ENCODE peak calls at places on chromosomes 16 and 17, in four cellular contexts. M, T, U and D are unnamed samples. For H3K36me3 and H3K9me3, the result is how much of the 10 kb centered on the place peaks cover.

GRCh38 chr17:67608691-67609090 is 109.0 kb upstream of the NOL11 start:
- DNase-seq in M (no peak), T (no peak), U (no peak), D (no peak)

GRCh38 chr17:45261577-45262515 is at the start of gene SPATA32:
- DNase-seq in U (peak), T (peak), M (peak), D (peak)

GRCh38 chr17:48102700-48103378 is 1.6 kb upstream of the CBX1 start:
- DNase-seq in T (no peak), M (no peak), U (no peak), D (no peak)

GRCh38 chr16:3695610-3696369 is 21.5 kb downstream of the TRAP1 start:
- DNase-seq in T (no peak), M (no peak), U (no peak), D (no peak)

GRCh38 chr17:47946929-47947397 is 5.6 kb downstream of the PNPO start:
- DNase-seq in U (peak), M (peak), T (no peak), D (peak)

GRCh38 chr17:74861554-74862107 is 1.9 kb upstream of the GRIN2C start:
- DNase-seq in T (peak), U (no peak), M (no peak), D (peak)

GRCh38 chr17:35094902-35095301 is 24.8 kb downstream of the RAD51D start:
- DNase-seq in M (no peak), T (no peak), U (no peak), D (no peak)

GRCh38 chr16:72836985-72837384 is 210.9 kb downstream of the ZFHX3 start:
- DNase-seq in M (no peak), U (no peak), T (no peak), D (no peak)

GRCh38 chr17:7716901-7717755 is at the start of gene DNAH2:
- DNase-seq in T (peak), M (peak), U (peak), D (peak)

GRCh38 chr17:9941305-9941704 is 36.2 kb upstream of the RCVRN start:
- DNase-seq in U (no peak), T (no peak), M (no peak), D (no peak)

GRCh38 chr16:85431431-85432124 is 181.5 kb upstream of the GSE1 start:
- DNase-seq in M (no peak), U (no peak), T (peak), D (no peak)

GRCh38 chr17:20925091-20925490 is 117.7 kb downstream of the USP22 start:
- DNase-seq in M (no peak), T (no peak), U (no peak), D (no peak)

GRCh38 chr17:79861371-79862216 is 22.4 kb upstream of the CBX4 start:
- DNase-seq in U (no peak), T (peak), M (no peak), D (no peak)

GRCh38 chr16:2212362-2213324 is 2.0 kb upstream of the BRICD5 start:
- DNase-seq in T (peak), M (no peak), U (no peak), D (peak)

GRCh38 chr17:72588561-72588960 is 467.7 kb downstream of the SOX9 start:
- DNase-seq in U (no peak), M (no peak), T (no peak), D (no peak)

GRCh38 chr17:41910701-41911391 is 7.9 kb downstream of the ACLY start:
- DNase-seq in M (no peak), T (no peak), U (no peak), D (no peak)

GRCh38 chr17:43171761-43172487 is 910 bp downstream of the NBR1 start:
- DNase-seq in T (no peak), U (no peak), M (no peak), D (peak)

GRCh38 chr17:17028878-17029535 is 13.2 kb upstream of the MPRIP start:
- DNase-seq in T (peak), M (no peak), U (no peak), D (no peak)

GRCh38 chr17:9209781-9210370 is 188.6 kb downstream of the NTN1 start:
- DNase-seq in T (peak), U (no peak), M (no peak), D (no peak)

GRCh38 chr16:46573008-46573833 is 48.0 kb downstream of the SHCBP1 start:
- DNase-seq in T (peak), U (no peak), M (no peak), D (no peak)

GRCh38 chr17:8948462-8948861 is 17.0 kb downstream of the PIK3R5 start:
- DNase-seq in T (no peak), U (no peak), M (no peak), D (no peak)

GRCh38 chr17:76538281-76538931 is 897 bp upstream of the CYGB start:
- DNase-seq in T (peak), M (peak), U (peak), D (no peak)

GRCh38 chr17:13541032-13541480 is 60.7 kb downstream of the HS3ST3A1 start:
- DNase-seq in U (peak), M (no peak), T (no peak), D (peak)

GRCh38 chr16:10122546-10122945 is 59.7 kb downstream of the GRIN2A start:
- DNase-seq in M (no peak), U (no peak), T (no peak), D (no peak)

GRCh38 chr16:79417465-79418093 is 183.0 kb downstream of the MAF start:
- DNase-seq in M (no peak), T (no peak), U (no peak), D (no peak)

GRCh38 chr17:1934901-1935300 is 90.2 kb downstream of the RTN4RL1 start:
- DNase-seq in T (no peak), M (no peak), U (no peak), D (no peak)
- H3K27ac ChIP-seq in T (no peak), M (no peak), U (no peak), D (no peak)

DNA sequence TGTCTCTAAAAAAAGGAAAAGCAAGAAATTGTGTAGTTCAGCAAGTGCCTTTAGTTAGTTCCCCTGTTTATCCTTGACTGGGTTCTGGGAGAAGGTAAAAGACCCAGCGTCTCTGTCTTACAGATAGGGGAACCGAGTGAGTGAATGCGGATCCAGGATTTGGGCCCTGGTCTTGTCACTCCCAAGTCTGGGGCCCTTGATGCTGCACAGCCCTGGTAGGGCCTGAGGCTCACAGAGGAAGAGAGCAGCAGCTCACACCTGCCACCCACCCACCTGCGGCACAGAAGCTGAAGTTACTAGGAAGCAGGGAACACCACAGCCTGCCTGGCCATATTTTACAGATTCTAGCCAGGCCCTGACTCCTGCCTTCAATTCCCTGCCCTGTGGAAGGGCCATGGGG is 22.2 kb downstream of the LASP1 start:
- DNase-seq in T (no peak), M (no peak), U (no peak), D (no peak)
- H3K36me3 ChIP-seq in T (half or more), M (half or more), U (under half), D (under half)

DNA sequence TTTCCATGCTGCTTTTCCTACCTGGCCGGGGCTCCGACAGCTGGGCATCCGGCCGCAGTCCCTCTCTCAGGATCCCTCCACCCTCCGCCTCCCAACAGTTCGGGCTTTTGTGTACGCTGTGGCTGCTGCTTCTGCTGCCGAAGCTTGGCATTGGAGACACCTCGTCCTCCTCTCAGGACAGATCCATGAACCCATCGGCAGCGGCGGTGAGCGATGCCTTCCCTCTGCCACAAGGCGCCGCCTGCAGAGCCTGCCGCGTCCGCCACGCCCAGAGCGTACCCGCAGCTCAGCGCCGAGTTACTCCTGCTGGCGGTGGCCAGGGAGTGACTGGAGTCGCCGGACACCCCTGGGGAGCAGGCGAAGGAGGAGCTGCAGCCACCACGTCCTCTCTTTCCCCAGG is 2032.8 kb downstream of the TP53TG3F start:
- DNase-seq in T (no peak), M (no peak), U (no peak), D (no peak)
- H3K9me3 ChIP-seq in T (under half), M (under half), U (under half), D (under half)

GRCh38 chr17:31842416-31843381 is 16.3 kb downstream of the COPRS start:
- DNase-seq in M (peak), T (no peak), U (peak), D (peak)

GRCh38 chr17:31838641-31839225 is 20.3 kb downstream of the COPRS start:
- DNase-seq in U (no peak), T (no peak), M (no peak), D (no peak)

GRCh38 chr17:31835984-31836383 is 23.1 kb downstream of the COPRS start:
- DNase-seq in U (no peak), T (no peak), M (no peak), D (no peak)

GRCh38 chr17:31843382-31843780 is 15.7 kb downstream of the COPRS start:
- DNase-seq in M (no peak), U (no peak), T (no peak), D (no peak)

DNA sequence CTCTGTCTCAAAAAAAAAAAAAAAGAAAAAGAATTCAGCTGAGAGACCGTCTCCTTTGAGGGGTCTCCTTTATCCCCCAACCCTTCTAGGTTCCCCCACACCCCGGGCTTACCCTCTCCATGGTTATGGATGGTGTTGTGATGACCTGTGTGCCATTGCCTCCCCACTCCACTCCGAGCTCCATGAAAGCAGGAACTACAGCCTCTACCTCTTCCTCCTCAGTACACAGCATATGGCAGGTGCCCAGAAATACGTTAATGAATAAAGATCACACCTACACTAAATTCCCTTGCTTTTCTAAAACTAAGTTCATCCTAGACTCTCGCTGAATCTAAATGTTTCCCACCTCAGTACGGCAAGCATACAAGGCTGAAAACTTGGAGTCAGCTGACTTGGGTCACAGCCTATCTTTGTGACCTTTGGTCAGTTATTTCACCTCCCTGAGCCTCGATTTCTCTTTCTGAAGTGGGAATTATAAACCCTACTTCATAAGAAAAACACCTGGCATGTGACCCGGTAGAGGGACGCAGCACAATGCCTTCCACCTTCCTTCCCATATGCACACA is 17.1 kb downstream of the COPRS start:
- DNase-seq in M (no peak), T (no peak), U (no peak), D (no peak)
- H3K27ac ChIP-seq in M (peak), T (no peak), U (no peak), D (no peak)

DNA sequence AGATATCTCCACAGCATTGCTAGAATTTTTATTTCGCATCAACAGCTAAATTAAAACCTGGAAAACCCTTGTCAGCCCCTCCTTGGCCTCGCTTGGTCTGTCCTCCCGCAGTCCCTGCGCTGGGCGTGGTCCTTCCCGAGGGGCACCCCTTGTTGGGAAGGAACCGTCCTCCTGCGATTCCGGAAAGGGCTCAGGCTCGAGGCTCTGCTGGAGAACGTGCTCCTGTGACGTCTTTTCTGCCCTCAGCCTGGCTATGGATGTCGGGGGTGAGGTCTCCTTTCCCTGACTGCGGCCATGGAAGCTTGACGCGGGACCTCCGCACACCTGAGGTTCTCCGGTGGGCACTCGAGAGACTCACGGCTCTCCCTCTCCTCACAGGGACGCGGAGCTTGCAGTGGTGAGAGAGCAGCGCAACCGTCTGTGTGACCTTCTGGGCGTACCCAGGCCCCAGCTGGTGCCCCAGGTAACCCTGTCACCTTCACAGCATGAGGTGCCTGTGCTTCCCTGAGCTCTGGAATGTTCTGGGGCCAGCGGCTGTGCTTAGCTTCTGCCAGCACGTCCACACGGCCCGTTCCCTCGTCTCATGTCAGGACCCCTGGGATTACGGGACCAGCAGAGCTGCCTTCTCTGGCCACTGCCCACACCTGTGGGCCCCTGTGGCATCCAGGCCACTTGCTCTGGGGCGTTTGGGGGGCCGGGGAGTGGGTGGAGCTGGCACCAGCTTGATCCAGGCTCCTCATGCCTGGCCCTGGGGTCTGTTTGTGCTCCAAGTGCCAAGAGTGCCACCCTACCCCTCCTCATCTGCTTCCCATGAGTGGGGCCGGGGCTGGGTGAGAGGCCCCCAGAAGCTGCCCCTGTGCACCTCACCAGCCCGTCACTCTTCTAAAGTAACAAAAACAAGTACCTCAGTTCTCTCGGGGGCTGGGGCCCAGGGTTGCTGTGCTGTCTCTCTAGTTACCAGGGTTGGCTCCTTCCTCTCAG is 101.5 kb upstream of the ZNF750 start:
- DNase-seq in U (peak), T (peak), M (peak), D (no peak)
- H3K36me3 ChIP-seq in U (under half), T (half or more), M (half or more), D (under half)

GRCh38 chr16:87540072-87540976 is 47.5 kb upstream of the ZCCHC14 start:
- DNase-seq in M (no peak), T (no peak), U (no peak), D (no peak)
- H3K9me3 ChIP-seq in M (under half), T (under half), U (under half), D (under half)